ENCODE peak calls at places on chromosome 20, in six cellular contexts. One of them, this sample, is unnamed.

GRCh38 chr20:17705916-17706315 is 6.2 kb downstream of the BANF2 start:
- DNase-seq in stomach: no peak
- DNase-seq in ovary: no peak
- DNase-seq in GM12878: no peak
- DNase-seq in uterus: no peak
- DNase-seq in vagina: no peak
- DNase-seq in this sample: no peak

GRCh38 chr20:41318271-41318649 is 729 bp upstream of the ZHX3 start:
- DNase-seq in stomach: no peak
- DNase-seq in ovary: no peak
- DNase-seq in uterus: no peak
- DNase-seq in GM12878: no peak
- DNase-seq in vagina: no peak
- DNase-seq in this sample: no peak

GRCh38 chr20:25315418-25316210 is 67.7 kb downstream of the PYGB start:
- DNase-seq in vagina: no peak
- DNase-seq in uterus: no peak
- DNase-seq in ovary: peak; percentile 5
- DNase-seq in GM12878: no peak
- DNase-seq in stomach: peak; percentile 17
- DNase-seq in this sample: no peak

GRCh38 chr20:36890586-36890985 is 14.6 kb downstream of the TLDC2 start:
- DNase-seq in uterus: no peak
- DNase-seq in ovary: no peak
- DNase-seq in vagina: no peak
- DNase-seq in GM12878: no peak
- DNase-seq in stomach: no peak
- DNase-seq in this sample: no peak

GRCh38 chr20:36461600-36462439 is 79.5 kb upstream of the MYL9 start:
- DNase-seq in vagina: no peak
- DNase-seq in GM12878: no peak
- DNase-seq in stomach: peak; percentile 43
- DNase-seq in uterus: peak; percentile 61
- DNase-seq in ovary: peak; percentile 67
- DNase-seq in this sample: peak; percentile 76

GRCh38 chr20:53652859-53653520 is 59.4 kb upstream of the ZNF217 start:
- DNase-seq in stomach: no peak
- DNase-seq in ovary: no peak
- DNase-seq in GM12878: no peak
- DNase-seq in uterus: no peak
- DNase-seq in vagina: no peak
- DNase-seq in this sample: no peak

GRCh38 chr20:10434467-10434831 is 427 bp upstream of the MKKS start:
- DNase-seq in ovary: peak; percentile 95
- DNase-seq in uterus: peak; percentile 93
- DNase-seq in stomach: peak; percentile 94
- DNase-seq in vagina: no peak
- DNase-seq in GM12878: peak; percentile 87
- DNase-seq in this sample: peak; percentile 97

GRCh38 chr20:54980321-54980960 is 505.0 kb downstream of the DOK5 start:
- DNase-seq in vagina: no peak
- DNase-seq in stomach: no peak
- DNase-seq in GM12878: no peak
- DNase-seq in ovary: no peak
- DNase-seq in uterus: no peak
- DNase-seq in this sample: peak; percentile 0

GRCh38 chr20:2005831-2006426 is 12.1 kb upstream of the PDYN start:
- DNase-seq in vagina: no peak
- DNase-seq in stomach: peak; percentile 62
- DNase-seq in GM12878: no peak
- DNase-seq in ovary: peak; percentile 36
- DNase-seq in uterus: peak; percentile 29
- DNase-seq in this sample: peak; percentile 53

GRCh38 chr20:63625771-63626423 is 1.0 kb downstream of the GMEB2 start:
- DNase-seq in stomach: no peak
- DNase-seq in ovary: peak; percentile 44
- DNase-seq in GM12878: no peak
- DNase-seq in vagina: no peak
- DNase-seq in uterus: peak; percentile 36
- DNase-seq in this sample: peak; percentile 62

GRCh38 chr20:63627129-63627699 is 313 bp upstream of the GMEB2 start:
- DNase-seq in uterus: peak; percentile 95
- DNase-seq in vagina: no peak
- DNase-seq in ovary: peak; percentile 95
- DNase-seq in stomach: peak; percentile 96
- DNase-seq in GM12878: peak; percentile 57
- DNase-seq in this sample: peak; percentile 97

GRCh38 chr20:63627700-63628245 is 872 bp upstream of the GMEB2 start:
- DNase-seq in uterus: no peak
- DNase-seq in ovary: peak; percentile 44
- DNase-seq in GM12878: no peak
- DNase-seq in vagina: no peak
- DNase-seq in stomach: no peak
- DNase-seq in this sample: no peak

GRCh38 chr20:63628246-63628975 is 1.5 kb upstream of the GMEB2 start:
- DNase-seq in GM12878: peak; percentile 65
- DNase-seq in ovary: peak; percentile 73
- DNase-seq in stomach: peak; percentile 64
- DNase-seq in vagina: no peak
- DNase-seq in uterus: peak; percentile 71
- DNase-seq in this sample: peak; percentile 85

GRCh38 chr20:63626424-63627128 is at the start of gene GMEB2:
- DNase-seq in stomach: peak; percentile 76
- DNase-seq in ovary: peak; percentile 75
- DNase-seq in uterus: peak; percentile 78
- DNase-seq in GM12878: no peak
- DNase-seq in vagina: no peak
- DNase-seq in this sample: peak; percentile 93
- TF ChIP-seq POLR2A in stomach: no peak
- TF ChIP-seq POLR2A in ovary: peak; percentile 46
- TF ChIP-seq POLR2A in uterus: peak; percentile 21
- TF ChIP-seq POLR2A in GM12878: peak; percentile 73
- TF ChIP-seq POLR2A in vagina: no peak
- TF ChIP-seq POLR2A in this sample: no peak

GRCh38 chr20:50930139-50931047 is 844 bp downstream of the ADNP start:
- DNase-seq in vagina: no peak
- DNase-seq in ovary: peak; percentile 34
- DNase-seq in uterus: peak; percentile 34
- DNase-seq in stomach: peak; percentile 29
- DNase-seq in GM12878: no peak
- DNase-seq in this sample: peak; percentile 69

GRCh38 chr20:50932881-50933280 is 1.6 kb upstream of the ADNP start:
- DNase-seq in GM12878: no peak
- DNase-seq in ovary: no peak
- DNase-seq in uterus: no peak
- DNase-seq in stomach: no peak
- DNase-seq in vagina: no peak
- DNase-seq in this sample: no peak

GRCh38 chr20:50931048-50931305 is 260 bp downstream of the ADNP start:
- DNase-seq in vagina: no peak
- DNase-seq in uterus: no peak
- DNase-seq in GM12878: no peak
- DNase-seq in ovary: no peak
- DNase-seq in stomach: no peak
- DNase-seq in this sample: peak; percentile 93

GRCh38 chr20:50932016-50932338 is 740 bp upstream of the ADNP start:
- DNase-seq in uterus: no peak
- DNase-seq in ovary: no peak
- DNase-seq in GM12878: no peak
- DNase-seq in vagina: no peak
- DNase-seq in stomach: no peak
- DNase-seq in this sample: no peak

GRCh38 chr20:50931306-50932015 is at the start of gene ADNP:
- DNase-seq in vagina: no peak
- DNase-seq in ovary: peak; percentile 93
- DNase-seq in uterus: peak; percentile 92
- DNase-seq in GM12878: peak; percentile 66
- DNase-seq in stomach: peak; percentile 91
- DNase-seq in this sample: peak; percentile 98
- TF ChIP-seq POLR2A in vagina: no peak
- TF ChIP-seq POLR2A in ovary: peak; percentile 52
- TF ChIP-seq POLR2A in uterus: peak; percentile 63
- TF ChIP-seq POLR2A in GM12878: peak; percentile 85
- TF ChIP-seq POLR2A in stomach: no peak
- TF ChIP-seq POLR2A in this sample: peak; percentile 83

DNA sequence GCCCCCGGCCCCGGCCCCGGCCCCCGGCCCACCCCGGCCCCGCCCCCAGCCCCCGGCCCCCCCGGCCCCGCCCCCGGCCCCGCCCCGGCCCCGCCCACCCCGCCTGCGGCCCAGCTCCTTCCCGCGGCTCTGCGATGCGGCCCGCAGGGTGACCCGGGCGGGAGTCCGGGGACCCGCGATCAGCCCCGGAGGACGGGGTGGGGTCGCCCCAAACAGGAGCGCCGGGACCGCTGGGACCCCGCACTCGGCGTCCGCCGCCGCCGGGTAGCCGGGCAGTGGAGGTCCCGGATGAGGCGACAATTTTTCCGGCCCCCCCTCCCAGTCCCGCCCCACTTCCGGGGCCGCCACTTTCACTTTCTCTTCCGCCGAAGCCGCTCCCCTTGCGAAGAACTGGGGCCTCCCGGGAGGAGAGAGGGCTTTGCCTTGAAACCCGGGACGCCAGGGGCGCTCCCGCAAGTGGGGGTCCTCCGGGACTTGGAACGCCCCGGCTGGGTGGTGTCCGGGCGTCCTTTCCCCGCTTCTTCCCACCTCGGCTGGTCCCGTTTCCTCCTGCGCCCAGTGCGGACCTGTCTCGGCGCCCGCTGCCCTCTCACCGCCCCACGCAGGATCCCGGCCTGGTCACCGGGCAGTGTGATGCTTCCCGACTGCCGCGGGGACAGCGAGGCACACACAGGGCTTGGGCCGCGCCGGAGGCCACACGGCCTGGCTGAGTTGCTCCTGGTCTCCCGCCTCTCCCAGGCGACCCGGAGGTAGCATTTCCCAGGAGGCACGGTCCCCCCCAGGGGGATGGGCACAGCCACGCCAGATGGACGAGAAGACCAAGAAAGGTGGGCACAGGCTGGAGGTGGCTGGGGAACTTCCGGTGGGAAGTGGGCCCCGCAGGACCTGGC is at the start of gene RBCK1:
- DNase-seq in stomach: peak; percentile 88
- DNase-seq in uterus: peak; percentile 90
- DNase-seq in GM12878: no peak
- DNase-seq in ovary: peak; percentile 90
- DNase-seq in vagina: no peak
- DNase-seq in this sample: peak; percentile 91
- TF ChIP-seq POLR2A in stomach: no peak
- TF ChIP-seq POLR2A in uterus: peak; percentile 23
- TF ChIP-seq POLR2A in GM12878: peak; percentile 72
- TF ChIP-seq POLR2A in ovary: peak; percentile 12
- TF ChIP-seq POLR2A in vagina: no peak
- TF ChIP-seq POLR2A in this sample: peak; percentile 12

DNA sequence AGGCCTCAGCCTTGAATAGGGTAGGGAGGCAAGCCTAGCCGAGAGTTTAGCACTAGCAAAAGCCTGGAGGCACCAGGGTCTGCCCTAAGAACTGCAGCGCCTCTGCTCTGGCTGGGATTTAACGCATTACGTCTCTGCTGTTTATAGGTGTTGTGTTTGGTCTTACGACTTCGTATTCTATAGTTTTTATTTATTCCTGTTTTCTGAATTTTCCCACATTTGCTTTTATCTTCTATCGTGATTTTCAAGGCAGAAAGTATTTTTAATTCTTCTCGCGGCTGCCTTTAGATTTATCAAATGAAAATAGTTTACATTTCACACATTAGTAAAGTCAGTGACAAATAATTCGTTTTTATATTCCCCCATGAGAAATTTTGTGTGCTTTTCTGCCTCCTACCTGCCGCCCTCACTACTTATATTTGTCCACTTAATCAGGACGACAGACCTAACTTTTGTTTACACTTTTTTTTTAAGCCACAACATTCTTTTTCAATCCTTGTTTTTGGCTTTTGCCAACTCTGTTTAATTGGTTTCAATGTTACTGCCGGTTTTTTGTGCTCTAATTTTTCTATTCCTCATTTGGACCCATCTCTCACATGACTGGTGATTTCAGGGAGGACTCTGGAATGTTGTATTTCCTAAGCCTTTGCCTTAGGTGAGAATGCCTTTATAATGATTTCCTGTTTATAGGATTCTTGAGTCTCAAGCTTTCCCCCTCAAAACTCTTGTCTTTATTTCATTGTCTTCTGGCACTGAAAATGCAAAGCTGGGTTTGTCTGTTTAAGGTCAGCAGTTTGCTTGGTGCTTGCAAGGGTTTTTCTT is 1.3 kb upstream of the LZTS3 start:
- DNase-seq in vagina: no peak
- DNase-seq in ovary: no peak
- DNase-seq in uterus: no peak
- DNase-seq in stomach: no peak
- DNase-seq in GM12878: no peak
- DNase-seq in this sample: no peak
- TF ChIP-seq POLR2A in vagina: no peak
- TF ChIP-seq POLR2A in ovary: no peak
- TF ChIP-seq POLR2A in uterus: no peak
- TF ChIP-seq POLR2A in stomach: no peak
- TF ChIP-seq POLR2A in GM12878: no peak
- TF ChIP-seq POLR2A in this sample: no peak

DNA sequence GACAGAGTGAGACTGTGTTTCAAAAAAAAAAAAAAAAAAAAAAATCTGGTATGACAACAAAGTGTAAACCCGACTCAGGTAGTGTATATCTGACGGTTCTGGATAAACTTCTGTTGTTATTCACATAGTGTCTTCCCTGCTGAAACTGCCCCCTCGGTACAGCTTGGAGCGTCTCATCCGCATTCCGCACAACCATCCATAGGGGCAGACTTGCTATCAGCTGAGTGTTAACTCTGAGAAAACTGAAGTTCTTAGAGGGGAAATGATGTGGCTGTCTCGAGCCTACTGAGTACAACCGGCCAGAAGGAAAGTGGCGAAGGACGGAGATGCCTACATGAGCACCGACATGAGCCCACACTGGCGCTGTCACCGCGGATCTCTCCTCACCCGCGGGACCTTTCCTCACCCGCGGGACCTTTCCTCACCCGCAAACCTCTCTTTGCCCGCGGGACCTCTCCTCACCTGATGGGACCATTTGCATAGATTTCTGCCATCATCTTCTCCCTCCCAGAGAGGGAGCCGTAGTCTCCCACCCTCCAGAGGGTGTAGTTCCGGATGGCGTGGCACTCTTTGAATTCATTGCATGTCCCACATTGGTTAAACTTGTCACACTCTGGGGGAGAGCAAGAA is 9.8 kb downstream of the CTSZ start:
- DNase-seq in vagina: no peak
- DNase-seq in stomach: no peak
- DNase-seq in GM12878: no peak
- DNase-seq in uterus: no peak
- DNase-seq in ovary: no peak
- DNase-seq in this sample: no peak
- TF ChIP-seq POLR2A in vagina: no peak
- TF ChIP-seq POLR2A in stomach: no peak
- TF ChIP-seq POLR2A in GM12878: peak; percentile 54
- TF ChIP-seq POLR2A in uterus: no peak
- TF ChIP-seq POLR2A in ovary: no peak
- TF ChIP-seq POLR2A in this sample: no peak